ENCODE peak calls at places on chromosomes 4 and X, in four cellular contexts. T is CD8-positive, alpha-beta memory T cell; S is cardiac muscle cell; K is endodermal cell. G is an unnamed sample.

GRCh38 chr4:35493977-35494376 is 750.3 kb downstream of the ARAP2 start:
- DNase-seq in T (no peak), S (no peak), K (no peak), G (no peak)

GRCh38 chr4:118034061-118034785 is at the start of gene NDST3:
- DNase-seq in K (peak), S (peak), T (no peak), G (peak)

GRCh38 chr4:87304659-87305277 is 17.9 kb downstream of the HSD17B13 start:
- DNase-seq in S (peak), K (no peak), T (no peak), G (no peak)

GRCh38 chr4:36651253-36651652 is 369.8 kb downstream of the DTHD1 start:
- DNase-seq in T (no peak), K (no peak), S (no peak), G (no peak)

GRCh38 chr4:7481227-7481626 is 46.5 kb upstream of the PSAPL1 start:
- DNase-seq in T (no peak), K (no peak), S (no peak), G (no peak)

GRCh38 chr4:110198472-110199419 is at the start of gene ELOVL6:
- DNase-seq in T (peak), S (peak), K (peak), G (peak)

GRCh38 chr4:828641-829271 is 2.8 kb upstream of the CPLX1 start:
- DNase-seq in S (peak), K (peak), T (no peak), G (peak)

GRCh38 chr4:74474345-74475099 is 29.6 kb downstream of the AREG start:
- DNase-seq in T (no peak), K (no peak), S (peak), G (peak)

GRCh38 chr4:54542540-54543041 is 115.2 kb upstream of the KIT start:
- DNase-seq in T (no peak), S (no peak), K (no peak), G (peak)

GRCh38 chrX:50812995-50813842 is 775 bp downstream of the SHROOM4 start:
- DNase-seq in K (peak), S (peak), T (no peak), G (peak)

GRCh38 chrX:103628386-103629290 is at the start of gene TCEAL1:
- DNase-seq in T (peak), K (peak), S (peak), G (peak)

GRCh38 chr4:76305971-76306881 is at the start of gene STBD1:
- DNase-seq in K (peak), S (peak), T (no peak), G (peak)

GRCh38 chr4:140243345-140243753 is 89.4 kb upstream of the MAML3 start:
- DNase-seq in T (no peak), S (no peak), K (no peak), G (no peak)

GRCh38 chr4:101801957-101802356 is 11.4 kb downstream of the BANK1 start:
- DNase-seq in T (no peak), K (no peak), S (no peak), G (no peak)

GRCh38 chr4:163949976-163950601 is 455.6 kb downstream of the TMA16 start:
- DNase-seq in S (no peak), T (no peak), K (no peak), G (no peak)

GRCh38 chrX:24694825-24695224 is 1.1 kb downstream of the POLA1 start:
- DNase-seq in S (no peak), K (no peak), T (no peak), G (peak)

GRCh38 chrX:48848847-48849246 is 13.4 kb upstream of the PCSK1N start:
- DNase-seq in T (no peak), K (no peak), S (no peak), G (no peak)

GRCh38 chr4:147707892-147708672 is 23.8 kb upstream of the ARHGAP10 start:
- DNase-seq in T (peak), S (peak), K (peak), G (peak)

GRCh38 chr4:48945981-48946380 is 39.4 kb upstream of the OCIAD2 start:
- DNase-seq in T (no peak), S (no peak), K (no peak), G (no peak)

GRCh38 chrX:9781941-9782340 is 4.3 kb upstream of the SHROOM2 start:
- DNase-seq in S (no peak), T (no peak), K (no peak), G (no peak)

GRCh38 chr4:111630705-111631104 is 514.5 kb upstream of the FAM241A start:
- DNase-seq in K (no peak), S (peak), T (no peak), G (peak)

GRCh38 chrX:107050195-107050709 is 50.2 kb upstream of the MORC4 start:
- DNase-seq in K (no peak), S (no peak), T (no peak), G (no peak)

GRCh38 chrX:40165206-40165605 is 67.4 kb upstream of the BCOR start:
- DNase-seq in K (no peak), T (no peak), S (no peak), G (no peak)

GRCh38 chr4:173752610-173753009 is 222.6 kb upstream of the HAND2 start:
- DNase-seq in K (peak), S (peak), T (no peak), G (peak)

GRCh38 chr4:48108309-48109073 is 25.6 kb downstream of the TXK start:
- DNase-seq in S (no peak), K (no peak), T (no peak), G (no peak)

GRCh38 chr4:86641516-86642090 is 47.5 kb downstream of the PTPN13 start:
- DNase-seq in T (no peak), S (no peak), K (no peak), G (no peak)

GRCh38 chr4:144591401-144591800 is 54.6 kb upstream of the HHIP start:
- DNase-seq in K (no peak), T (no peak), S (peak), G (peak)

GRCh38 chrX:17459596-17459995 is 84.6 kb downstream of the NHS start:
- DNase-seq in S (peak), K (no peak), T (no peak), G (peak)

GRCh38 chr4:180057891-180058643 is 2185.1 kb upstream of the TENM3 start:
- DNase-seq in T (no peak), S (peak), K (peak), G (peak)

GRCh38 chr4:158624889-158625478 is 46.7 kb downstream of the C4orf46 start:
- DNase-seq in T (no peak), S (peak), K (peak), G (peak)

GRCh38 chr4:173074501-173074946 is 94.1 kb upstream of the GALNT7 start:
- DNase-seq in K (peak), S (peak), T (no peak), G (peak)

GRCh38 chrX:49192722-49193328 is 6.7 kb upstream of the PRICKLE3 start:
- DNase-seq in S (peak), K (peak), T (no peak), G (peak)

GRCh38 chr4:921830-922331 is 10.2 kb downstream of the GAK start:
- DNase-seq in S (no peak), K (peak), T (no peak), G (no peak)

GRCh38 chrX:9676311-9676710 is 89.3 kb downstream of the GPR143 start:
- DNase-seq in S (peak), T (no peak), K (no peak), G (peak)

DNA sequence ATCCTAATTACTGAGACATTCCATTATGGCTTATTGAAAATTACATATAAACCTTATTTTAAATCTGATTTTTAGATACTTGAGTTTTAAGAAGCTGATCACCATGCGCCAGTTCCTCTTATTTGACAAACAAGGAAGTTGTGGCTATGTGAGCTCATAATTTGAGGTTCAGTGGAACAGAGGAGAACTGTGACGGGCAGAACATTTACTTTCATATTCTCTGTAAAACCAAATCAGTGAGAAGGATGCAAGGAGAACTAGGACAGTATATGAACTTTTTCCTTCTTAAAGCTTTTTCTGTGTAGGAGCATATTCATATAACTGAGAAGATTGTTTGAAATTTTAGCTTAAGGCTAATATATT is 25.3 kb downstream of the STIM2 start:
- DNase-seq in T (peak), S (no peak), K (no peak), G (no peak)
- H3K4me3 ChIP-seq in T (peak), S (no peak), K (no peak), G (no peak)

GRCh38 chr4:108160741-108161352 is 7.9 kb downstream of the LEF1 start:
- DNase-seq in S (no peak), K (peak), T (no peak), G (no peak)
- H3K4me3 ChIP-seq in S (no peak), K (no peak), T (peak), G (no peak)

GRCh38 chr4:34432706-34433105 is 1811.6 kb downstream of the ARAP2 start:
- DNase-seq in S (no peak), K (no peak), T (no peak), G (no peak)
- H3K4me3 ChIP-seq in S (no peak), K (no peak), T (no peak), G (no peak)

GRCh38 chr4:155688211-155688610 is 21.6 kb downstream of the GUCY1A1 start:
- DNase-seq in K (no peak), T (no peak), S (no peak), G (no peak)

GRCh38 chr4:155687380-155687982 is 20.8 kb downstream of the GUCY1A1 start:
- DNase-seq in T (no peak), S (no peak), K (no peak), G (no peak)

GRCh38 chr4:155679343-155679742 is 12.7 kb downstream of the GUCY1A1 start:
- DNase-seq in S (peak), T (no peak), K (no peak), G (peak)

GRCh38 chr4:155690044-155690837 is 23.6 kb downstream of the GUCY1A1 start:
- DNase-seq in S (no peak), K (no peak), T (no peak), G (no peak)

DNA sequence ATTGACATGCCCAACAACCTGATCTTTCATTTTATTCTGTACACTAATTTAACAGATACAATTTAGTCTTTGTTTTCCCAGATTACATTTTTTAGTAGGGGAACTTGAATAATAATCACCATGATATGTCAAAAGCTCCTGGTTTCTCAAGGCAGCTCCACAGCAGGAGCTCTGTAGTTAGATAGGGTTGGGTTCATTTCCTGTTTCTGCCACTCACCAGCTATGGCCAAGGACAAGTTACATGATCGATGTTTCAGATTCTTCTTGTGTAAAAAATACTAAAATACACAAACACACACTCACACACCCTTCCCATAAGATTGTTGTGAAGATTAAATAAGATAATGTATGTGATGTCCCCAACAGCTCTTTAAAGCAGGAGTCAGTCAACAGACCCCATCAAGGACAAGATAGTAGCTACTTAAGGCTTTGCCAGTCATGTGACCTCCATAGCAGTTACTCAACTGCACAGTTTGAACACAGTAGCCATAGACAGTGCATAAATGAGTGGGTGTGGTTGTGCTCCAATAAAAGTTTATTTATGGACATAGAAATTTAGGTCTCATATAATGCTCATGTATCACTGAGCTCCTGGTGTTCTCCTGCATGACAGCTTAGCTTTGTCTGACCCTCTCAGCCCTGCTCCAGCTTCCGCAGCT is 18.4 kb downstream of the GUCY1A1 start:
- DNase-seq in K (no peak), S (no peak), T (no peak), G (no peak)
- H3K4me3 ChIP-seq in K (no peak), S (no peak), T (no peak), G (no peak)

GRCh38 chrX:155069414-155069813 is 1.5 kb downstream of the CMC4 start:
- DNase-seq in S (no peak), K (no peak), T (no peak), G (no peak)
- H3K4me3 ChIP-seq in S (peak), K (peak), T (no peak), G (peak)

DNA sequence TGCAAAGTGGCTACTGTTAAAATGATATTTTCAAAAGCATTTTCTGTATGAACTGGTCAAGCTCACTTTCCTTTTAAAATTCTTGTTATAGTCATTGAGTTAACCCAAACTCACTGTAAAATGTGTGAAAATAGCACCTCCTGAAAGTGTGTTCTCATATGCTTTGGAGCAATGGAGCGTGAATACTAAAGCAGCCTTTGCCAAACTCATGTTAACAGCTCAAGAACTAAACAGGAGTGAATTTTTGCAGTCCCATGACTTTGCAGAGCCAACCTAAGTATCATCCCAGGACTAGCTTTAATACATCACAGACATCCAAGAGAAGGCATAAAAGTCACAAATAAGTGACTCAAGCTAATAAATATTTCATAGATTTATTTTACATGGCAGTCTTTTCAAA is 2.3 kb downstream of the AMMECR1 start:
- DNase-seq in K (no peak), S (peak), T (no peak), G (no peak)
- H3K4me3 ChIP-seq in K (peak), S (no peak), T (no peak), G (peak)

GRCh38 chr4:153759407-153760226 is at the start of gene RNF175:
- DNase-seq in S (peak), T (no peak), K (peak), G (no peak)

GRCh38 chr4:153766758-153767157 is 6.9 kb upstream of the RNF175 start:
- DNase-seq in K (no peak), T (no peak), S (no peak), G (no peak)

GRCh38 chr4:153765836-153766235 is 6.0 kb upstream of the RNF175 start:
- DNase-seq in T (no peak), K (no peak), S (no peak), G (no peak)

GRCh38 chr4:153763404-153763803 is 3.6 kb upstream of the RNF175 start:
- DNase-seq in S (no peak), T (no peak), K (peak), G (no peak)

GRCh38 chr4:153764611-153765368 is 5.0 kb upstream of the RNF175 start:
- DNase-seq in T (no peak), K (no peak), S (no peak), G (no peak)
- H3K4me3 ChIP-seq in T (no peak), K (no peak), S (no peak), G (no peak)

DNA sequence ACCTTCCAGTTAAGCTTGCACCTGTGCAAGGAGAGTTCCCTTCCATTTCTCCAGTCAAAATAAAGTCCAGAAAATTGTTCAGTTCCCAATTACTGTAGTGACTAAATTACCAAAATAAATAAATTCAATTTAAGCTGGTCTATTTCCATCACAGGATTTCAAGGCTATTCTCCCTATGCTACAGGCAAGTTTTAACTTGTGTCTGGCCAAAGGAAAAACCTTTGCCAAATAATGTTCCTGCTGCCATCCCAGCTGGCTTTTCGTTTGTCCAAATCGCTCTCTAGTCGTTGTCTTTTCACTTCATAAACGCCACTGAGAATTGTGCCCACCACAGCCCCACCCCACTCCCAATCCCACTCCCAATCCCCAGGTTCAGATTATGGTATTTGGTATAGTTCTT is 2.4 kb downstream of the KCTD8 start:
- DNase-seq in S (no peak), K (no peak), T (no peak), G (no peak)
- H3K4me3 ChIP-seq in S (peak), K (peak), T (no peak), G (peak)

DNA sequence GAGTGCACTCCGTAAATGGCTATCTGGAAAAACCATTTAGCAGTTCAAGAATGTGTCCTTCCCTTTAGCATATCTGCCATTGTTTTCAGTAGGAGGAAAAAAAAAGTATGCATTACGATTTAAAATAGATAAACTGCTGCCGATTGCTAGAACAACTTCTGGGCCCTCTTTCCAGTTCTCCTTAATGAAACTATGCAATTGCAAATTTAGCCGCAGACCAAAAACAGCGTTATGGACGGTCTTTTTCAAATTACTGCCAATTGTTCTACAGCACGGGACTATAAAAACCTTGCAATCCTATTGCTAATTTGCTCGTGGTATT is 1.3 kb upstream of the CAMK2D start:
- DNase-seq in T (no peak), S (no peak), K (no peak), G (no peak)
- H3K4me3 ChIP-seq in T (peak), S (peak), K (peak), G (peak)

DNA sequence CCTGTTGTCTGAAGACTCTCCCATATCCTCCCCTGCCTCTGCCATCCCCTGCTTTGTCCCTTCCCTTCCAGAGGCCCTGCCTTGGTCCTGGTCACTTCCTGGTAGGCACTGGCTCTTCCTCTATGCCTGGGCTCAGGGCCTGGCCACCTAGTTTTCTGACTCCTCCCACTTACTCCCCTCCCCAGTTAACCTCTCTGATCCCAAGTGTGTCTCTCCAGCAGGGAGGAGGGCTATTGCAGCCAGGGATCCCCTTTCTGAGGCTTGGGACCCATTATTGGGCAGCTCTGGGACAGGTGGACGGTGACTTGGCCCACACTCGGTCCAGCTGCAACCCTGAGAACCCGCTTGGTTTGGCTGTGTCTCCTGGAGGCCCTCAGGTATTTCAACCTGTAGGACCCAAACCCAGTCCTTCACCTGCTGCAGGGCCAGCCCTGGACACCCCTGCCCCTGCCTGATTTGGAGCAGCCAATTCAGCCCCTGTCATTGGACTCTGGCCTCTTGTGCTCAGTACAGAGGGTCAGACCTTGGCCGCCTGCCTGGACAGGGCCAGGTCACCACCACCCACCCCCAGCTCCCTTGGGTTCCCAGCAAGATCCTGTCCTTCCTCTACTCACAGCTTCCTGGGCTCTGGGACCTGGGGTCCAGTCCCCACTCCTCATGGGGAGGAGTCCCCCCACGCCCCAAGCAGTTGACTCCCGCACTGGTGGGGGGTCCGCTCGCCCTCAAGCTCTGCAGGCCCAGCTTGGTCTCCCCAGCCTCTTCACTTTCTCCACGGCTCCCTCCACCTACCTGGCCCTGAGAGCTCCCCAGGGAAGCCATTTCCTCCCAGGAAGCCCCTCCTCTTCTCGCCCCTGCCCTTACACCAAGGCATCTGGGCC is 1.1 kb upstream of the SH3BP2 start:
- DNase-seq in K (peak), T (no peak), S (no peak), G (no peak)
- H3K4me3 ChIP-seq in K (no peak), T (no peak), S (no peak), G (no peak)